ENCODE peak calls at places on chromosomes 16 and 17, in eight cellular contexts. M, Q, E, I, L, Z, H and P are unnamed samples.

GRCh38 chr17:57593739-57594462 is 151.2 kb downstream of the CCDC182 start:
- DNase-seq in M (no peak), Q (no peak), E (no peak), I (no peak), L (no peak), Z (no peak), H (no peak), P (no peak)

GRCh38 chr17:40177275-40177874 is at the start of gene RAPGEFL1:
- DNase-seq in M (no peak), Q (no peak), E (peak), I (peak), L (no peak), Z (peak), H (peak), P (peak)

GRCh38 chr16:67661101-67661661 is 421 bp downstream of the PARD6A start:
- DNase-seq in M (no peak), Q (no peak), E (no peak), I (peak), L (no peak), Z (no peak), H (no peak), P (peak)

GRCh38 chr17:35257080-35257701 is 14.3 kb downstream of the SLFN5 start:
- DNase-seq in M (no peak), Q (no peak), E (no peak), I (no peak), L (peak), Z (no peak), H (no peak), P (no peak)

GRCh38 chr17:65514541-65514940 is 46.9 kb downstream of the AXIN2 start:
- DNase-seq in M (no peak), Q (no peak), E (no peak), I (no peak), L (peak), Z (no peak), H (no peak), P (no peak)

GRCh38 chr17:74125160-74125559 is 78.3 kb upstream of the RPL38 start:
- DNase-seq in M (no peak), Q (no peak), E (no peak), I (no peak), L (no peak), Z (no peak), H (no peak), P (no peak)

GRCh38 chr16:4692460-4693295 is 684 bp upstream of the NUDT16L1 start:
- DNase-seq in M (no peak), Q (no peak), E (no peak), I (peak), L (no peak), Z (no peak), H (peak), P (peak)

GRCh38 chr17:17877548-17878358 is 41.0 kb upstream of the SREBF1 start:
- DNase-seq in M (peak), Q (peak), E (no peak), I (peak), L (no peak), Z (peak), H (no peak), P (peak)

GRCh38 chr17:49861150-49861884 is 13.4 kb upstream of the TAC4 start:
- DNase-seq in M (no peak), Q (no peak), E (peak), I (peak), L (no peak), Z (peak), H (peak), P (peak)

GRCh38 chr17:50257574-50258224 is 16.6 kb upstream of the TMEM92 start:
- DNase-seq in M (no peak), Q (no peak), E (no peak), I (peak), L (no peak), Z (peak), H (no peak), P (peak)

GRCh38 chr16:50152386-50152806 is 710 bp upstream of the TENT4B start:
- DNase-seq in M (no peak), Q (no peak), E (no peak), I (no peak), L (no peak), Z (peak), H (peak), P (no peak)

GRCh38 chr16:87200637-87201036 is 116.6 kb downstream of the C16orf95 start:
- DNase-seq in M (no peak), Q (no peak), E (no peak), I (no peak), L (no peak), Z (no peak), H (no peak), P (no peak)

GRCh38 chr16:23081675-23082119 is 67.6 kb downstream of the USP31 start:
- DNase-seq in M (no peak), Q (peak), E (no peak), I (no peak), L (peak), Z (no peak), H (no peak), P (no peak)

GRCh38 chr16:72848759-72849664 is 198.9 kb downstream of the ZFHX3 start:
- DNase-seq in M (peak), Q (peak), E (no peak), I (peak), L (peak), Z (peak), H (no peak), P (no peak)

GRCh38 chr16:71474864-71475263 is 12.8 kb upstream of the ZNF23 start:
- DNase-seq in M (peak), Q (no peak), E (no peak), I (no peak), L (peak), Z (no peak), H (no peak), P (no peak)

GRCh38 chr17:31488264-31488981 is 96.9 kb downstream of the RAB11FIP4 start:
- DNase-seq in M (no peak), Q (no peak), E (no peak), I (no peak), L (no peak), Z (no peak), H (peak), P (peak)

GRCh38 chr17:82443465-82444283 is 6.9 kb downstream of the CYBC1 start:
- DNase-seq in M (no peak), Q (no peak), E (no peak), I (no peak), L (no peak), Z (no peak), H (no peak), P (no peak)

GRCh38 chr16:12300490-12300889 is 324.0 kb downstream of the SNX29 start:
- DNase-seq in M (no peak), Q (no peak), E (no peak), I (no peak), L (no peak), Z (no peak), H (no peak), P (no peak)

GRCh38 chr17:36501963-36502362 is 15.5 kb downstream of the ZNHIT3 start:
- DNase-seq in M (no peak), Q (no peak), E (no peak), I (no peak), L (no peak), Z (no peak), H (no peak), P (no peak)

GRCh38 chr17:35894206-35894605 is 14.0 kb upstream of the CCL5 start:
- DNase-seq in M (no peak), Q (no peak), E (no peak), I (no peak), L (no peak), Z (no peak), H (no peak), P (no peak)

GRCh38 chr16:82133798-82134197 is 36.2 kb downstream of the MPHOSPH6 start:
- DNase-seq in M (no peak), Q (no peak), E (no peak), I (no peak), L (no peak), Z (no peak), H (no peak), P (no peak)

GRCh38 chr17:34098712-34099111 is 156.4 kb upstream of the CCL2 start:
- DNase-seq in M (no peak), Q (no peak), E (no peak), I (no peak), L (no peak), Z (no peak), H (no peak), P (peak)

GRCh38 chr17:61989509-61989908 is 61.7 kb upstream of the INTS2 start:
- DNase-seq in M (no peak), Q (no peak), E (no peak), I (no peak), L (no peak), Z (no peak), H (no peak), P (no peak)